ENCODE peak calls at places on chromosomes 11 and 22, in four cellular contexts. Q is neural crest cell, Y is amniotic stem cell, R is A172. T is an unnamed sample.

GRCh38 chr11:2759228-2760195 is 59.7 kb upstream of the KCNQ1OT1 start:
- DNase-seq in Q (no peak), Y (no peak), R (no peak), T (no peak)

GRCh38 chr11:2378527-2379210 is 1.6 kb downstream of the CD81 start:
- DNase-seq in Q (no peak), Y (no peak), R (no peak), T (no peak)

GRCh38 chr11:77082838-77083552 is 16.2 kb downstream of the CAPN5 start:
- DNase-seq in Q (no peak), Y (no peak), R (no peak), T (no peak)

GRCh38 chr11:9399466-9399865 is 15.0 kb downstream of the IPO7 start:
- DNase-seq in Q (no peak), Y (no peak), R (no peak), T (no peak)

GRCh38 chr11:86706341-86707131 is 34.1 kb upstream of the ME3 start:
- DNase-seq in Q (no peak), Y (no peak), R (no peak), T (no peak)

GRCh38 chr11:33721291-33721840 is 14.9 kb downstream of the CD59 start:
- DNase-seq in Q (no peak), Y (no peak), R (peak), T (no peak)

GRCh38 chr11:87463486-87464102 is 425.9 kb downstream of the TMEM135 start:
- DNase-seq in Q (peak), Y (no peak), R (peak), T (no peak)

GRCh38 chr11:6576471-6577373 is 26.7 kb downstream of the RRP8 start:
- DNase-seq in Q (no peak), Y (no peak), R (no peak), T (no peak)

GRCh38 chr22:50306753-50307749 is at the start of gene PLXNB2:
- DNase-seq in Q (peak), Y (no peak), R (no peak), T (peak)

GRCh38 chr11:121554552-121554951 is 101.8 kb upstream of the SORL1-AS1 start:
- DNase-seq in Q (no peak), Y (no peak), R (no peak), T (no peak)

GRCh38 chr11:133811850-133812685 is 33.2 kb downstream of the SPATA19 start:
- DNase-seq in Q (no peak), Y (no peak), R (no peak), T (no peak)

GRCh38 chr11:110430267-110431211 is 791 bp downstream of the FDX1 start:
- DNase-seq in Q (peak), Y (no peak), R (no peak), T (peak)

GRCh38 chr11:120751550-120751949 is 240.0 kb downstream of the GRIK4 start:
- DNase-seq in Q (no peak), Y (no peak), R (no peak), T (no peak)

GRCh38 chr11:86644291-86644690 is 28.1 kb downstream of the ME3 start:
- DNase-seq in Q (no peak), Y (no peak), R (no peak), T (no peak)

GRCh38 chr22:25765801-25766200 is 23.8 kb downstream of the MYO18B start:
- DNase-seq in Q (no peak), Y (no peak), R (no peak), T (no peak)

GRCh38 chr22:50624347-50625130 is 3.4 kb downstream of the ARSA start:
- DNase-seq in Q (no peak), Y (no peak), R (no peak), T (no peak)

GRCh38 chr22:26589367-26589844 is 526 bp downstream of the TPST2 start:
- DNase-seq in Q (no peak), Y (no peak), R (no peak), T (no peak)

GRCh38 chr22:37501610-37502341 is 15.6 kb upstream of the MFNG start:
- DNase-seq in Q (no peak), Y (no peak), R (peak), T (peak)

GRCh38 chr22:39183991-39184585 is 31.6 kb upstream of the CBX7 start:
- DNase-seq in Q (no peak), Y (no peak), R (peak), T (no peak)

GRCh38 chr22:32802291-32802826 is 854 bp downstream of the TIMP3 start:
- DNase-seq in Q (no peak), Y (no peak), R (no peak), T (no peak)

GRCh38 chr22:43825651-43826050 is 13.5 kb upstream of the EFCAB6 start:
- DNase-seq in Q (no peak), Y (no peak), R (no peak), T (no peak)

GRCh38 chr22:34334893-34335292 is 414.6 kb upstream of the LARGE1 start:
- DNase-seq in Q (no peak), Y (no peak), R (no peak), T (no peak)

GRCh38 chr22:27149886-27150529 is 492.6 kb downstream of the MIAT start:
- DNase-seq in Q (no peak), Y (no peak), R (no peak), T (no peak)

GRCh38 chr11:58574851-58575250 is 805 bp downstream of the LPXN start:
- DNase-seq in Q (no peak), Y (no peak), R (no peak), T (no peak)

GRCh38 chr11:113906515-113906914 is 1.9 kb downstream of the HTR3B start:
- DNase-seq in Q (no peak), Y (no peak), R (no peak), T (no peak)

GRCh38 chr11:19121646-19122045 is 4.7 kb downstream of the ZDHHC13 start:
- DNase-seq in Q (no peak), Y (no peak), R (no peak), T (no peak)

GRCh38 chr11:2898366-2899079 is 12.9 kb upstream of the CDKN1C start:
- DNase-seq in Q (no peak), Y (peak), R (peak), T (no peak)

GRCh38 chr11:125063429-125064043 is 431 bp downstream of the SLC37A2 start:
- DNase-seq in Q (no peak), Y (no peak), R (no peak), T (no peak)

GRCh38 chr11:69524291-69524882 is 42.9 kb downstream of the LINC01488 start:
- DNase-seq in Q (no peak), Y (no peak), R (peak), T (no peak)

GRCh38 chr11:117831661-117832415 is 7.3 kb upstream of the FXYD2 start:
- DNase-seq in Q (no peak), Y (no peak), R (no peak), T (no peak)

GRCh38 chr22:37469416-37470086 is 16.6 kb downstream of the MFNG start:
- DNase-seq in Q (no peak), Y (no peak), R (no peak), T (no peak)

GRCh38 chr11:843818-844692 is 1.4 kb downstream of the TSPAN4 start:
- DNase-seq in Q (no peak), Y (peak), R (peak), T (peak)